ENCODE peak calls at places on chromosomes 13 and 19, in six cellular contexts. H is NCI-H1436 treated with DMSO at 0.1 percent for 48 hours; N is A549; F is effector memory CD8-positive, alpha-beta T cell; T is retinal pigment epithelial cell; Z is GM04503. X is an unnamed sample.

GRCh38 chr19:31232220-31232619 is 117.0 kb downstream of the TSHZ3 start:
- DNase-seq in H (no peak), N (no peak), F (no peak), T (no peak), Z (no peak), X (no peak)

GRCh38 chr19:4064551-4065260 is 2.0 kb downstream of the ZBTB7A start:
- DNase-seq in H (no peak), N (no peak), F (peak; percentile 54), T (no peak), Z (no peak), X (no peak)

GRCh38 chr19:55473201-55473600 is 3.2 kb upstream of the ZNF628 start:
- DNase-seq in H (no peak), N (no peak), F (no peak), T (no peak), Z (no peak), X (no peak)

GRCh38 chr13:60267498-60268202 is 103.9 kb upstream of the DIAPH3 start:
- DNase-seq in H (no peak), N (peak; percentile 2), F (peak; percentile 5), T (no peak), Z (no peak), X (no peak)

GRCh38 chr13:44507639-44508038 is 68.5 kb downstream of the TSC22D1 start:
- DNase-seq in H (no peak), N (no peak), F (no peak), T (no peak), Z (no peak), X (no peak)

GRCh38 chr13:106373989-106374572 is 161.4 kb downstream of the EFNB2 start:
- DNase-seq in H (no peak), N (no peak), F (no peak), T (peak; percentile 58), Z (peak; percentile 41), X (no peak)

GRCh38 chr13:41111454-41111853 is 21.1 kb downstream of the KBTBD6 start:
- DNase-seq in H (no peak), N (no peak), F (no peak), T (no peak), Z (no peak), X (no peak)

GRCh38 chr19:6092329-6093286 is 17.7 kb downstream of the RFX2 start:
- DNase-seq in H (peak; percentile 63), N (peak; percentile 77), F (no peak), T (peak; percentile 89), Z (peak; percentile 82), X (peak; percentile 52)

GRCh38 chr13:95360464-95361097 is 59.3 kb upstream of the ABCC4 start:
- DNase-seq in H (no peak), N (no peak), F (no peak), T (no peak), Z (no peak), X (no peak)

GRCh38 chr13:97944396-97945029 is 9.0 kb upstream of the IPO5 start:
- DNase-seq in H (no peak), N (no peak), F (no peak), T (no peak), Z (no peak), X (no peak)

GRCh38 chr13:38395505-38395803 is 45.8 kb downstream of the UFM1 start:
- DNase-seq in H (no peak), N (no peak), F (no peak), T (no peak), Z (no peak), X (no peak)

GRCh38 chr19:46700704-46701103 is 16.2 kb downstream of the PRKD2 start:
- DNase-seq in H (no peak), N (no peak), F (no peak), T (no peak), Z (no peak), X (no peak)

GRCh38 chr19:53537126-53537522 is 821 bp upstream of the ZNF331 start:
- DNase-seq in H (no peak), N (no peak), F (no peak), T (no peak), Z (no peak), X (no peak)

GRCh38 chr13:20993661-20994440 is 67.5 kb downstream of the LATS2 start:
- DNase-seq in H (no peak), N (no peak), F (no peak), T (no peak), Z (peak; percentile 83), X (no peak)

GRCh38 chr13:87669379-87669978 is 1.7 kb upstream of the SLITRK5 start:
- DNase-seq in H (no peak), N (peak; percentile 66), F (no peak), T (no peak), Z (no peak), X (no peak)

GRCh38 chr19:2084993-2085720 is 11.0 kb downstream of the MOB3A start:
- DNase-seq in H (no peak), N (no peak), F (peak; percentile 96), T (no peak), Z (no peak), X (no peak)

X was measured in thoracic aorta.